ENCODE peak calls at places on chromosomes 1 and 21, in eight cellular contexts. E, B, V, Z, H, N, Y and R are unnamed samples.

GRCh38 chr1:18949689-18950414 is 6.6 kb downstream of the IFFO2 start:
- DNase-seq in H (no peak), Z (peak; percentile 64), B (peak; percentile 41), N (no peak), E (peak; percentile 71), V (peak; percentile 59), Y (no peak), R (peak; percentile 46)

GRCh38 chr21:29726061-29726460 is 213.7 kb downstream of the GRIK1 start:
- DNase-seq in E (no peak), Z (no peak), H (no peak), N (no peak), V (no peak), B (no peak), Y (no peak), R (no peak)

GRCh38 chr1:244163861-244164562 is 112.9 kb downstream of the ZBTB18 start:
- DNase-seq in Z (peak; percentile 41), V (peak; percentile 34), H (no peak), B (peak; percentile 25), E (no peak), N (peak; percentile 27), Y (no peak), R (no peak)

GRCh38 chr1:235817101-235817725 is 49.5 kb downstream of the LYST start:
- DNase-seq in N (no peak), E (no peak), B (no peak), Z (no peak), H (no peak), Y (no peak), V (no peak), R (no peak)

GRCh38 chr21:43312751-43313169 is 114.2 kb downstream of the SIK1 start:
- DNase-seq in E (peak; percentile 65), B (peak; percentile 32), H (no peak), V (no peak), Z (no peak), N (no peak), Y (no peak), R (no peak)

GRCh38 chr1:227429447-227430359 is 111.4 kb upstream of the CDC42BPA start:
- DNase-seq in Y (no peak), B (no peak), E (no peak), V (no peak), Z (peak; percentile 58), H (no peak), N (no peak), R (no peak)

GRCh38 chr1:150877220-150877516 is 769 bp upstream of the ARNT start:
- DNase-seq in Y (no peak), N (no peak), V (no peak), H (peak; percentile 29), Z (no peak), B (no peak), E (no peak), R (no peak)

GRCh38 chr1:213561870-213562269 is 425.9 kb upstream of the PROX1 start:
- DNase-seq in N (no peak), Y (no peak), H (no peak), Z (no peak), V (no peak), B (no peak), E (no peak), R (no peak)

GRCh38 chr1:100387644-100388350 is 35.5 kb downstream of the CDC14A start:
- DNase-seq in E (no peak), V (no peak), Y (no peak), N (no peak), H (no peak), B (no peak), Z (no peak), R (no peak)

GRCh38 chr1:54952950-54953718 is 27.3 kb upstream of the TMEM61 start:
- DNase-seq in B (peak; percentile 27), Y (no peak), H (no peak), Z (no peak), V (no peak), N (no peak), E (no peak), R (no peak)

GRCh38 chr1:161727343-161727924 is 6.1 kb downstream of the FCRLB start:
- DNase-seq in Z (peak; percentile 12), Y (no peak), B (no peak), V (no peak), N (no peak), H (peak; percentile 33), E (no peak), R (no peak)

GRCh38 chr1:156944848-156945247 is 24.4 kb downstream of the LRRC71 start:
- DNase-seq in E (no peak), H (no peak), Z (no peak), V (no peak), B (no peak), N (no peak), Y (no peak), R (no peak)

GRCh38 chr1:156947818-156948525 is 27.5 kb downstream of the LRRC71 start:
- DNase-seq in Y (no peak), Z (no peak), V (no peak), B (peak; percentile 19), N (no peak), E (no peak), H (no peak), R (no peak)

GRCh38 chr1:156947127-156947526 is 26.7 kb downstream of the LRRC71 start:
- DNase-seq in Z (no peak), Y (no peak), V (no peak), E (no peak), B (peak; percentile 15), N (no peak), H (no peak), R (no peak)

GRCh38 chr1:156944268-156944667 is 23.8 kb downstream of the LRRC71 start:
- DNase-seq in Z (no peak), H (no peak), E (no peak), N (no peak), B (no peak), Y (no peak), V (no peak), R (no peak)

DNA sequence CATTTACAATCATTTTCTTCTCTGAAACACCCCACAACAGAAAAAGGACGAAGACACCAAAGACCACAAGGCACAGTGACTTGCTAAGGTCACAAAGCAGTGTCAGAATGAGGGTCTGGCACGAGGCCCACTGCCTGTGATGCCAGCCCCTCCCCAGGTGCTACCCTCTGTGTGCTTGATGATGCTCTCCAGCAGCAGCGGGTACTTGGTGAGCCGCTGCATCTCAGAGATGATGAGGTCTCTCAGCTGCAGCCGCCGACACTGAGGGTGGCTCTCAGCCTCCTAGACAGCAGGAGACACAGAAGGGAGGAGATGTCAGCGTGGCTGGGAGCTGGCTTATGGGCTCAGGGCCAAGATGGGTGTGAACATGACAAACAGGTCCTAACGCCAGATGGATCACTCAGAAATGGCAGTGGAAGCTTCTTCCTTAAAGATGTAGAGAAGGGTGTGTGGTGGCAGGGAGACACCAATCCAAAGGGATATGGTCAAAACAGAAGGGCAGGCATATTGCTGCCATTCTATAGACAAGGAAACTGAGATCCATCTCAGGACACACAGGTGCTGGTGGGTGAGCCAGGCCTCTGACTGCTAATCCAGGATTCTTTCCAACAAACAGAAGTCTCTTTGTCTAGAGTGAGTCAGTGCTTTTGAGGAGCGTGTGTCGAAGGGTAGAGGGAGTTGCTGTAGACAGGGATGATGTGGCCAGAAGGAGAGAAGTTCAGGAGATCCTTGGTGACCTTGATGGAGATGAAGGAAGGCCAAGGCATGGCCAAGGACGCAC is 25.6 kb downstream of the LRRC71 start:
- DNase-seq in Z (no peak), Y (no peak), H (no peak), B (peak; percentile 11), E (no peak), V (no peak), N (no peak), R (no peak)
- TF ChIP-seq CTCF in Z (no peak), Y (no peak), H (no peak), B (no peak), E (no peak), V (no peak), N (no peak), R (no peak)

DNA sequence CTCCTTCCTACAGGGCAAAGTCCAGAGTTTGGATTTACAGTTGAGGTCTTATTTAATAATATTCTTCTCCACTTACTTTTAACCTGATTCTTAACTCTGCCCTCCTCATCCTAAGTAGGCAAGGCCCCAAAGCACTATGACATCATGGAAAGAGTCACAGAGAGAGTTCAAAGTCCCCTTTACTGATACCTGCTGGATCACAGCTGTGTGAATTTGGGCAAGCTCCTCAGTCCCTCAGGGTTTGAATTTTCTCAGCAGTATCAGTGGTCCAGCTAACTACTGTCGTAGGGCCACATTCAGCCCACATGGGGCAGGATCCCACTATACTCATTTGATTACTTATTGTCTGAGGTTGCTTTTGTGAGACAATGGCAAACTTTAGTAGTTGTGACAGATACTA is 16.0 kb downstream of the TYW3 start:
- DNase-seq in V (no peak), Y (no peak), N (no peak), E (peak; percentile 33), H (no peak), Z (no peak), B (no peak), R (no peak)
- TF ChIP-seq CTCF in V (no peak), Y (no peak), N (no peak), E (no peak), H (no peak), Z (no peak), B (no peak), R (no peak)

GRCh38 chr1:237141471-237141870 is 99.5 kb downstream of the RYR2 start:
- DNase-seq in B (no peak), Y (no peak), H (no peak), Z (no peak), V (no peak), E (no peak), N (no peak), R (no peak)

GRCh38 chr1:237146247-237146646 is 104.3 kb downstream of the RYR2 start:
- DNase-seq in N (no peak), E (no peak), Z (peak; percentile 63), V (peak; percentile 92), H (no peak), B (no peak), Y (no peak), R (no peak)

GRCh38 chr1:237139732-237140131 is 97.7 kb downstream of the RYR2 start:
- DNase-seq in Z (no peak), E (no peak), N (no peak), Y (no peak), V (no peak), H (no peak), B (no peak), R (no peak)

DNA sequence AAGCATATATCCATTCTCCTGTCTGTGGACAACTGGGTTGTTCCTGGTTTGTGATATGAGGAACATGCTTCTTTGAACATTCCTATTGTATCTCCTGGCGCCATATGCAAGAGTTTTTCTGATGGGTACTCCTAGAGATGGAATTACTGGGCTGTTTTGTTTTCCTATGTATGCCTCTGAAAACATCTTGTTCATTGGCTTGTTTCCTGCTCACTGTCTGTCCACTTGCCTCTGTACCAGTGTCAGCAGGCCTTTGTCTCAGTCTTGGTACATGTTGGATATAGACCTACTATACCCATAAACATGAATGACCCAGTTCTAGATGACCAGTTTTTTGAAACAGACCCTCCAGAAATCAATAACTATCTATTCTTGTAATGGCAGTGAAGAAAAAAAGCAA is 103.4 kb downstream of the RYR2 start:
- DNase-seq in Z (no peak), H (no peak), E (no peak), Y (no peak), N (no peak), V (no peak), B (no peak), R (no peak)
- TF ChIP-seq CTCF in Z (no peak), H (no peak), E (no peak), Y (no peak), N (no peak), V (no peak), B (no peak), R (no peak)

DNA sequence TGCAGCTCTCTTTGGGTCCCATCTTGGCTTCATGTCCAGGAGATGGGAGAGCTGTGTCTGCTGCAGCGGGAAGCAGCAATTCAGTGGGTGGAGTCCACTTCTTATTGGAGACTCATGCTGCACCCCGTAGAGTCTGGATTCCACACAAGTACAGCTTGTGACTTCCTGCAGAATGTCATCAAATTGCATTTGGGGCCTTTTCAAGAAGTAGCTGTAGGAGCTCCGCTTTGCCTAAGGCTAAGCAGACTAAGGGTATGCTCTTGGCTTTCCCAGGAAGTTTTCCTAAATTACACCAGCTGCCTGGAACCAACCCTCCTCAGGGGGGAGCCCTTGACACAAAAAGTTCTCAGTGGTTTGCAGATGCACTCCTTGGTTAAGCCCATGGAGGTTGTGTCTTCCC is 5.7 kb upstream of the MOB3C start:
- DNase-seq in B (no peak), Y (no peak), H (no peak), E (no peak), V (no peak), Z (no peak), N (no peak), R (no peak)
- TF ChIP-seq CTCF in B (peak; percentile 20), Y (peak; percentile 49), H (no peak), E (peak; percentile 52), V (peak; percentile 56), Z (peak; percentile 50), N (peak; percentile 62), R (no peak)